ENCODE peak calls at places on chromosome 13, in five cellular contexts. One of them, this sample, is unnamed.

GRCh38 chr13:68745517-68745916 is 1362.1 kb upstream of the ATXN8OS start:
- DNase-seq in stimulated activated CD4-positive, alpha-beta T cell treated with anti-CD3 and anti-CD28 coated beads, Interleukin-2, amount 100 ng/mL, for 24 hours: no peak
- DNase-seq in activated T-cell treated with anti-CD3 and anti-CD28 coated beads for 48 hours: no peak
- DNase-seq in T-cell: no peak
- DNase-seq in anterior cingulate cortex: no peak
- DNase-seq in this sample: no peak

GRCh38 chr13:43411741-43412140 is 375.0 kb downstream of the ENOX1 start:
- DNase-seq in activated T-cell treated with anti-CD3 and anti-CD28 coated beads for 48 hours: no peak
- DNase-seq in T-cell: no peak
- DNase-seq in stimulated activated CD4-positive, alpha-beta T cell treated with anti-CD3 and anti-CD28 coated beads, Interleukin-2, amount 100 ng/mL, for 24 hours: no peak
- DNase-seq in anterior cingulate cortex: peak; percentile 55
- DNase-seq in this sample: no peak

GRCh38 chr13:113620036-113620435 is 35.5 kb downstream of the TFDP1 start:
- DNase-seq in anterior cingulate cortex: no peak
- DNase-seq in activated T-cell treated with anti-CD3 and anti-CD28 coated beads for 48 hours: no peak
- DNase-seq in T-cell: no peak
- DNase-seq in stimulated activated CD4-positive, alpha-beta T cell treated with anti-CD3 and anti-CD28 coated beads, Interleukin-2, amount 100 ng/mL, for 24 hours: no peak
- DNase-seq in this sample: no peak

GRCh38 chr13:93270769-93271753 is 44.5 kb downstream of the GPC6 start:
- DNase-seq in T-cell: no peak
- DNase-seq in stimulated activated CD4-positive, alpha-beta T cell treated with anti-CD3 and anti-CD28 coated beads, Interleukin-2, amount 100 ng/mL, for 24 hours: no peak
- DNase-seq in anterior cingulate cortex: no peak
- DNase-seq in activated T-cell treated with anti-CD3 and anti-CD28 coated beads for 48 hours: no peak
- DNase-seq in this sample: no peak

GRCh38 chr13:112248406-112248760 is 127.8 kb upstream of the SPACA7 start:
- DNase-seq in stimulated activated CD4-positive, alpha-beta T cell treated with anti-CD3 and anti-CD28 coated beads, Interleukin-2, amount 100 ng/mL, for 24 hours: no peak
- DNase-seq in T-cell: no peak
- DNase-seq in anterior cingulate cortex: no peak
- DNase-seq in activated T-cell treated with anti-CD3 and anti-CD28 coated beads for 48 hours: no peak
- DNase-seq in this sample: no peak

GRCh38 chr13:91247768-91248167 is 99.7 kb upstream of the MIR17HG start:
- DNase-seq in anterior cingulate cortex: no peak
- DNase-seq in stimulated activated CD4-positive, alpha-beta T cell treated with anti-CD3 and anti-CD28 coated beads, Interleukin-2, amount 100 ng/mL, for 24 hours: no peak
- DNase-seq in activated T-cell treated with anti-CD3 and anti-CD28 coated beads for 48 hours: no peak
- DNase-seq in T-cell: no peak
- DNase-seq in this sample: no peak

GRCh38 chr13:50386527-50387123 is 371.4 kb downstream of the KCNRG start:
- DNase-seq in anterior cingulate cortex: peak; percentile 46
- DNase-seq in activated T-cell treated with anti-CD3 and anti-CD28 coated beads for 48 hours: no peak
- DNase-seq in T-cell: no peak
- DNase-seq in stimulated activated CD4-positive, alpha-beta T cell treated with anti-CD3 and anti-CD28 coated beads, Interleukin-2, amount 100 ng/mL, for 24 hours: no peak
- DNase-seq in this sample: peak; percentile 23

GRCh38 chr13:23753523-23753922 is 135.7 kb downstream of the MIPEP start:
- DNase-seq in anterior cingulate cortex: no peak
- DNase-seq in activated T-cell treated with anti-CD3 and anti-CD28 coated beads for 48 hours: no peak
- DNase-seq in T-cell: no peak
- DNase-seq in stimulated activated CD4-positive, alpha-beta T cell treated with anti-CD3 and anti-CD28 coated beads, Interleukin-2, amount 100 ng/mL, for 24 hours: no peak
- DNase-seq in this sample: no peak

GRCh38 chr13:106156468-106156867 is 379.0 kb downstream of the EFNB2 start:
- DNase-seq in stimulated activated CD4-positive, alpha-beta T cell treated with anti-CD3 and anti-CD28 coated beads, Interleukin-2, amount 100 ng/mL, for 24 hours: no peak
- DNase-seq in anterior cingulate cortex: no peak
- DNase-seq in activated T-cell treated with anti-CD3 and anti-CD28 coated beads for 48 hours: no peak
- DNase-seq in T-cell: no peak
- DNase-seq in this sample: no peak

GRCh38 chr13:52096062-52096461 is 32.8 kb downstream of the NEK5 start:
- DNase-seq in stimulated activated CD4-positive, alpha-beta T cell treated with anti-CD3 and anti-CD28 coated beads, Interleukin-2, amount 100 ng/mL, for 24 hours: no peak
- DNase-seq in anterior cingulate cortex: no peak
- DNase-seq in T-cell: no peak
- DNase-seq in activated T-cell treated with anti-CD3 and anti-CD28 coated beads for 48 hours: no peak
- DNase-seq in this sample: no peak

GRCh38 chr13:76887070-76887563 is 912 bp upstream of the KCTD12 start:
- DNase-seq in stimulated activated CD4-positive, alpha-beta T cell treated with anti-CD3 and anti-CD28 coated beads, Interleukin-2, amount 100 ng/mL, for 24 hours: no peak
- DNase-seq in T-cell: no peak
- DNase-seq in anterior cingulate cortex: no peak
- DNase-seq in activated T-cell treated with anti-CD3 and anti-CD28 coated beads for 48 hours: no peak
- DNase-seq in this sample: peak; percentile 45

GRCh38 chr13:99986751-99987150 is 5.2 kb downstream of the ZIC2 start:
- DNase-seq in T-cell: no peak
- DNase-seq in activated T-cell treated with anti-CD3 and anti-CD28 coated beads for 48 hours: no peak
- DNase-seq in anterior cingulate cortex: no peak
- DNase-seq in stimulated activated CD4-positive, alpha-beta T cell treated with anti-CD3 and anti-CD28 coated beads, Interleukin-2, amount 100 ng/mL, for 24 hours: no peak
- DNase-seq in this sample: no peak

GRCh38 chr13:26538363-26539317 is 18.8 kb upstream of the WASF3 start:
- DNase-seq in activated T-cell treated with anti-CD3 and anti-CD28 coated beads for 48 hours: no peak
- DNase-seq in T-cell: no peak
- DNase-seq in stimulated activated CD4-positive, alpha-beta T cell treated with anti-CD3 and anti-CD28 coated beads, Interleukin-2, amount 100 ng/mL, for 24 hours: no peak
- DNase-seq in anterior cingulate cortex: no peak
- DNase-seq in this sample: no peak

GRCh38 chr13:35716644-35717170 is 240.2 kb upstream of the MAB21L1 start:
- DNase-seq in T-cell: no peak
- DNase-seq in anterior cingulate cortex: no peak
- DNase-seq in activated T-cell treated with anti-CD3 and anti-CD28 coated beads for 48 hours: no peak
- DNase-seq in stimulated activated CD4-positive, alpha-beta T cell treated with anti-CD3 and anti-CD28 coated beads, Interleukin-2, amount 100 ng/mL, for 24 hours: no peak
- DNase-seq in this sample: no peak

GRCh38 chr13:113746143-113746525 is 12.9 kb upstream of the TMEM255B start:
- DNase-seq in stimulated activated CD4-positive, alpha-beta T cell treated with anti-CD3 and anti-CD28 coated beads, Interleukin-2, amount 100 ng/mL, for 24 hours: no peak
- DNase-seq in anterior cingulate cortex: no peak
- DNase-seq in T-cell: no peak
- DNase-seq in activated T-cell treated with anti-CD3 and anti-CD28 coated beads for 48 hours: no peak
- DNase-seq in this sample: no peak

GRCh38 chr13:47455581-47455980 is 545.5 kb downstream of the SUCLA2 start:
- DNase-seq in activated T-cell treated with anti-CD3 and anti-CD28 coated beads for 48 hours: no peak
- DNase-seq in anterior cingulate cortex: no peak
- DNase-seq in stimulated activated CD4-positive, alpha-beta T cell treated with anti-CD3 and anti-CD28 coated beads, Interleukin-2, amount 100 ng/mL, for 24 hours: no peak
- DNase-seq in T-cell: no peak
- DNase-seq in this sample: peak; percentile 12

This sample was measured in WTC11.